ENCODE peak calls at places on chromosome 1, in five cellular contexts. One of them, this sample, is unnamed.

GRCh38 chr1:12415239-12415543 is 185.4 kb downstream of the VPS13D start:
- DNase-seq in OCI-LY7: no peak
- DNase-seq in activated gamma-delta T cell treated with anti-CD3 and anti-CD28 coated beads, Interleukin-2, amount 50 U/mL, for 16 hours: no peak
- DNase-seq in astrocyte: no peak
- DNase-seq in ELR: no peak
- DNase-seq in this sample: no peak

GRCh38 chr1:178472531-178472930 is 24.2 kb downstream of the CLEC20A start:
- DNase-seq in OCI-LY7: no peak
- DNase-seq in activated gamma-delta T cell treated with anti-CD3 and anti-CD28 coated beads, Interleukin-2, amount 50 U/mL, for 16 hours: no peak
- DNase-seq in astrocyte: no peak
- DNase-seq in ELR: no peak
- DNase-seq in this sample: no peak

GRCh38 chr1:75430526-75430925 is 180.4 kb downstream of the SLC44A5 start:
- DNase-seq in OCI-LY7: no peak
- DNase-seq in activated gamma-delta T cell treated with anti-CD3 and anti-CD28 coated beads, Interleukin-2, amount 50 U/mL, for 16 hours: no peak
- DNase-seq in astrocyte: peak
- DNase-seq in ELR: no peak
- DNase-seq in this sample: no peak

GRCh38 chr1:44655609-44656008 is 18.7 kb downstream of the TMEM53 start:
- DNase-seq in OCI-LY7: peak
- DNase-seq in activated gamma-delta T cell treated with anti-CD3 and anti-CD28 coated beads, Interleukin-2, amount 50 U/mL, for 16 hours: no peak
- DNase-seq in astrocyte: no peak
- DNase-seq in ELR: peak
- DNase-seq in this sample: no peak

GRCh38 chr1:115329965-115330364 is 8.1 kb downstream of the NGF start:
- DNase-seq in OCI-LY7: no peak
- DNase-seq in activated gamma-delta T cell treated with anti-CD3 and anti-CD28 coated beads, Interleukin-2, amount 50 U/mL, for 16 hours: no peak
- DNase-seq in astrocyte: peak
- DNase-seq in ELR: peak
- DNase-seq in this sample: no peak

GRCh38 chr1:7691557-7691956 is 79.5 kb upstream of the VAMP3 start:
- DNase-seq in OCI-LY7: no peak
- DNase-seq in activated gamma-delta T cell treated with anti-CD3 and anti-CD28 coated beads, Interleukin-2, amount 50 U/mL, for 16 hours: no peak
- DNase-seq in astrocyte: no peak
- DNase-seq in ELR: no peak
- DNase-seq in this sample: no peak

GRCh38 chr1:8191474-8191873 is 126.4 kb upstream of the SLC45A1 start:
- DNase-seq in OCI-LY7: no peak
- DNase-seq in activated gamma-delta T cell treated with anti-CD3 and anti-CD28 coated beads, Interleukin-2, amount 50 U/mL, for 16 hours: no peak
- DNase-seq in astrocyte: no peak
- DNase-seq in ELR: no peak
- DNase-seq in this sample: no peak

GRCh38 chr1:25858494-25858893 is 763 bp downstream of the AUNIP start:
- DNase-seq in OCI-LY7: peak
- DNase-seq in activated gamma-delta T cell treated with anti-CD3 and anti-CD28 coated beads, Interleukin-2, amount 50 U/mL, for 16 hours: no peak
- DNase-seq in astrocyte: no peak
- DNase-seq in ELR: peak
- DNase-seq in this sample: peak

GRCh38 chr1:161749509-161750407 is at the start of gene DUSP12:
- DNase-seq in OCI-LY7: peak
- DNase-seq in activated gamma-delta T cell treated with anti-CD3 and anti-CD28 coated beads, Interleukin-2, amount 50 U/mL, for 16 hours: peak
- DNase-seq in astrocyte: peak
- DNase-seq in ELR: peak
- DNase-seq in this sample: peak

GRCh38 chr1:66925944-66926343 is 1.2 kb downstream of the MIER1 start:
- DNase-seq in OCI-LY7: peak
- DNase-seq in activated gamma-delta T cell treated with anti-CD3 and anti-CD28 coated beads, Interleukin-2, amount 50 U/mL, for 16 hours: no peak
- DNase-seq in astrocyte: no peak
- DNase-seq in ELR: peak
- DNase-seq in this sample: no peak